ENCODE peak calls at places on chromosomes 3 and 15, in six cellular contexts. One of them, this sample, is unnamed. For H3K36me3, the result is how much of the 10 kb centered on the place peaks cover.

GRCh38 chr3:15325228-15325627 is 7.2 kb downstream of the SH3BP5 start:
- DNase-seq in left ventricle myocardium inferior: no peak
- DNase-seq in heart left ventricle: no peak
- DNase-seq in CD8-positive, alpha-beta memory T cell: no peak
- DNase-seq in GM23338: peak
- DNase-seq in tibial nerve: no peak
- DNase-seq in this sample: no peak

GRCh38 chr15:95134306-95135100 is 903.1 kb downstream of the MCTP2 start:
- DNase-seq in left ventricle myocardium inferior: no peak
- DNase-seq in heart left ventricle: no peak
- DNase-seq in CD8-positive, alpha-beta memory T cell: no peak
- DNase-seq in GM23338: no peak
- DNase-seq in tibial nerve: no peak
- DNase-seq in this sample: no peak

GRCh38 chr3:194500198-194500597 is 13.4 kb upstream of the ATP13A3 start:
- DNase-seq in left ventricle myocardium inferior: no peak
- DNase-seq in heart left ventricle: no peak
- DNase-seq in CD8-positive, alpha-beta memory T cell: no peak
- DNase-seq in GM23338: no peak
- DNase-seq in tibial nerve: no peak
- DNase-seq in this sample: no peak

GRCh38 chr15:68650901-68651709 is 72.3 kb downstream of the CORO2B start:
- DNase-seq in left ventricle myocardium inferior: no peak
- DNase-seq in heart left ventricle: peak
- DNase-seq in CD8-positive, alpha-beta memory T cell: no peak
- DNase-seq in GM23338: peak
- DNase-seq in tibial nerve: peak
- DNase-seq in this sample: peak

GRCh38 chr3:134463676-134464611 is 21.8 kb downstream of the ANAPC13 start:
- DNase-seq in left ventricle myocardium inferior: peak
- DNase-seq in heart left ventricle: peak
- DNase-seq in CD8-positive, alpha-beta memory T cell: no peak
- DNase-seq in GM23338: peak
- DNase-seq in tibial nerve: peak
- DNase-seq in this sample: peak

GRCh38 chr3:52453496-52454234 is at the start of gene TNNC1:
- DNase-seq in left ventricle myocardium inferior: peak
- DNase-seq in heart left ventricle: peak
- DNase-seq in CD8-positive, alpha-beta memory T cell: no peak
- DNase-seq in GM23338: peak
- DNase-seq in tibial nerve: no peak
- DNase-seq in this sample: no peak

GRCh38 chr3:164004205-164004604 is 1074.1 kb downstream of the SI start:
- DNase-seq in left ventricle myocardium inferior: no peak
- DNase-seq in heart left ventricle: no peak
- DNase-seq in CD8-positive, alpha-beta memory T cell: no peak
- DNase-seq in GM23338: peak
- DNase-seq in tibial nerve: no peak
- DNase-seq in this sample: no peak

GRCh38 chr3:61371123-61371522 is 119.9 kb upstream of the FHIT start:
- DNase-seq in left ventricle myocardium inferior: no peak
- DNase-seq in heart left ventricle: no peak
- DNase-seq in CD8-positive, alpha-beta memory T cell: no peak
- DNase-seq in GM23338: peak
- DNase-seq in tibial nerve: no peak
- DNase-seq in this sample: no peak

GRCh38 chr3:67516496-67516895 is 137.9 kb downstream of the SUCLG2 start:
- DNase-seq in left ventricle myocardium inferior: no peak
- DNase-seq in heart left ventricle: no peak
- DNase-seq in CD8-positive, alpha-beta memory T cell: no peak
- DNase-seq in GM23338: no peak
- DNase-seq in tibial nerve: no peak
- DNase-seq in this sample: no peak

GRCh38 chr3:120743081-120743365 is 479 bp downstream of the GTF2E1 start:
- DNase-seq in left ventricle myocardium inferior: no peak
- DNase-seq in heart left ventricle: no peak
- DNase-seq in CD8-positive, alpha-beta memory T cell: no peak
- DNase-seq in GM23338: no peak
- DNase-seq in tibial nerve: no peak
- DNase-seq in this sample: no peak

GRCh38 chr3:50515565-50516047 is 12.2 kb upstream of the CACNA2D2 start:
- DNase-seq in left ventricle myocardium inferior: peak
- DNase-seq in heart left ventricle: no peak
- DNase-seq in CD8-positive, alpha-beta memory T cell: no peak
- DNase-seq in GM23338: peak
- DNase-seq in tibial nerve: no peak
- DNase-seq in this sample: no peak

GRCh38 chr15:36886135-36887011 is 214.0 kb downstream of the MEIS2 start:
- DNase-seq in left ventricle myocardium inferior: no peak
- DNase-seq in heart left ventricle: no peak
- DNase-seq in CD8-positive, alpha-beta memory T cell: no peak
- DNase-seq in GM23338: peak
- DNase-seq in tibial nerve: no peak
- DNase-seq in this sample: no peak

GRCh38 chr3:51937611-51938450 is 3.9 kb downstream of the RRP9 start:
- DNase-seq in left ventricle myocardium inferior: no peak
- DNase-seq in heart left ventricle: no peak
- DNase-seq in CD8-positive, alpha-beta memory T cell: no peak
- DNase-seq in GM23338: no peak
- DNase-seq in tibial nerve: no peak
- DNase-seq in this sample: no peak

GRCh38 chr3:55912880-55913279 is 425.8 kb upstream of the WNT5A start:
- DNase-seq in left ventricle myocardium inferior: no peak
- DNase-seq in heart left ventricle: no peak
- DNase-seq in CD8-positive, alpha-beta memory T cell: no peak
- DNase-seq in GM23338: no peak
- DNase-seq in tibial nerve: no peak
- DNase-seq in this sample: no peak

GRCh38 chr3:107913671-107914070 is 177.2 kb downstream of the CD47 start:
- DNase-seq in left ventricle myocardium inferior: no peak
- DNase-seq in heart left ventricle: no peak
- DNase-seq in CD8-positive, alpha-beta memory T cell: no peak
- DNase-seq in GM23338: no peak
- DNase-seq in tibial nerve: no peak
- DNase-seq in this sample: no peak

GRCh38 chr3:127680790-127681189 is 8.0 kb downstream of the ABTB1 start:
- DNase-seq in left ventricle myocardium inferior: peak
- DNase-seq in heart left ventricle: peak
- DNase-seq in CD8-positive, alpha-beta memory T cell: no peak
- DNase-seq in GM23338: no peak
- DNase-seq in tibial nerve: peak
- DNase-seq in this sample: peak

GRCh38 chr3:195068045-195068444 is 202.9 kb downstream of the XXYLT1 start:
- DNase-seq in left ventricle myocardium inferior: no peak
- DNase-seq in heart left ventricle: no peak
- DNase-seq in CD8-positive, alpha-beta memory T cell: no peak
- DNase-seq in GM23338: no peak
- DNase-seq in tibial nerve: no peak
- DNase-seq in this sample: no peak

GRCh38 chr3:143627336-143627735 is 220.9 kb downstream of the SLC9A9 start:
- DNase-seq in left ventricle myocardium inferior: no peak
- DNase-seq in heart left ventricle: no peak
- DNase-seq in CD8-positive, alpha-beta memory T cell: no peak
- DNase-seq in GM23338: no peak
- DNase-seq in tibial nerve: no peak
- DNase-seq in this sample: no peak

GRCh38 chr3:49751501-49751900 is 27.8 kb upstream of the GMPPB start:
- DNase-seq in left ventricle myocardium inferior: no peak
- DNase-seq in heart left ventricle: no peak
- DNase-seq in CD8-positive, alpha-beta memory T cell: no peak
- DNase-seq in GM23338: no peak
- DNase-seq in tibial nerve: no peak
- DNase-seq in this sample: no peak

GRCh38 chr3:143963946-143964345 is 7.7 kb upstream of the DIPK2A start:
- DNase-seq in left ventricle myocardium inferior: no peak
- DNase-seq in heart left ventricle: no peak
- DNase-seq in CD8-positive, alpha-beta memory T cell: no peak
- DNase-seq in GM23338: no peak
- DNase-seq in tibial nerve: no peak
- DNase-seq in this sample: no peak

GRCh38 chr3:110198717-110199587 is 861.6 kb upstream of the DPPA4 start:
- DNase-seq in left ventricle myocardium inferior: no peak
- DNase-seq in heart left ventricle: no peak
- DNase-seq in CD8-positive, alpha-beta memory T cell: no peak
- DNase-seq in GM23338: no peak
- DNase-seq in tibial nerve: peak
- DNase-seq in this sample: no peak

GRCh38 chr3:47588053-47588452 is 9.4 kb upstream of the CSPG5 start:
- DNase-seq in left ventricle myocardium inferior: no peak
- DNase-seq in heart left ventricle: no peak
- DNase-seq in CD8-positive, alpha-beta memory T cell: no peak
- DNase-seq in GM23338: no peak
- DNase-seq in tibial nerve: no peak
- DNase-seq in this sample: no peak
- H3K36me3 ChIP-seq in left ventricle myocardium inferior: half or more
- H3K36me3 ChIP-seq in heart left ventricle: under half
- H3K36me3 ChIP-seq in CD8-positive, alpha-beta memory T cell: under half
- H3K36me3 ChIP-seq in GM23338: under half
- H3K36me3 ChIP-seq in tibial nerve: half or more
- H3K36me3 ChIP-seq in this sample: under half

GRCh38 chr15:40828447-40829036 is at the start of gene PPP1R14D:
- DNase-seq in left ventricle myocardium inferior: no peak
- DNase-seq in heart left ventricle: no peak
- DNase-seq in CD8-positive, alpha-beta memory T cell: no peak
- DNase-seq in GM23338: no peak
- DNase-seq in tibial nerve: no peak
- DNase-seq in this sample: no peak
- H3K4me3 ChIP-seq in left ventricle myocardium inferior: no peak
- H3K4me3 ChIP-seq in heart left ventricle: no peak
- H3K4me3 ChIP-seq in CD8-positive, alpha-beta memory T cell: no peak
- H3K4me3 ChIP-seq in GM23338: no peak
- H3K4me3 ChIP-seq in tibial nerve: no peak
- H3K4me3 ChIP-seq in this sample: no peak

DNA sequence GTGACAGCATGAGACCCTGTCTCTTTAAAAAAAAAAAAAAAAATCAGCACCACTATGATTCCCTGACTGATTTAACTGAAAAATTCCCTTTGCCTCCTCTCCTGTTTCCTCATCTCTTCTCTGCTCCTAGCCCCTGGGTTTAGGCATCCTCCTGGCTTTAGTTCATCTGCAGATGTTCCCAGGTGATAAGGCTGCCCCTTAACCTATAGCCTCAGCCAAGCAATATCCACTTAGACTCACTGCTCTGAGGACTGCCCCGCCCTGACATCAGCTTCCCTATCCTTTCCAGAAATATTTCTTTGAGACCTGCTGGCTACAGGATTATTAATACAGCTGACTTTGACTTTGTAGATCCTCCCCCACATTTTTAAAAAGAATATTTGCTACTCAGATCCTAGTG is 39.4 kb upstream of the HACD2 start:
- DNase-seq in left ventricle myocardium inferior: no peak
- DNase-seq in heart left ventricle: no peak
- DNase-seq in CD8-positive, alpha-beta memory T cell: no peak
- DNase-seq in GM23338: no peak
- DNase-seq in tibial nerve: no peak
- DNase-seq in this sample: no peak
- H3K27ac ChIP-seq in left ventricle myocardium inferior: no peak
- H3K27ac ChIP-seq in heart left ventricle: no peak
- H3K27ac ChIP-seq in CD8-positive, alpha-beta memory T cell: no peak
- H3K27ac ChIP-seq in GM23338: no peak
- H3K27ac ChIP-seq in tibial nerve: no peak
- H3K27ac ChIP-seq in this sample: no peak

GRCh38 chr15:92914768-92915221 is 14.7 kb downstream of the CHD2 start:
- DNase-seq in left ventricle myocardium inferior: no peak
- DNase-seq in heart left ventricle: no peak
- DNase-seq in CD8-positive, alpha-beta memory T cell: peak
- DNase-seq in GM23338: no peak
- DNase-seq in tibial nerve: no peak
- DNase-seq in this sample: no peak
- H3K36me3 ChIP-seq in left ventricle myocardium inferior: under half
- H3K36me3 ChIP-seq in heart left ventricle: under half
- H3K36me3 ChIP-seq in CD8-positive, alpha-beta memory T cell: under half
- H3K36me3 ChIP-seq in GM23338: under half
- H3K36me3 ChIP-seq in tibial nerve: under half
- H3K36me3 ChIP-seq in this sample: under half

DNA sequence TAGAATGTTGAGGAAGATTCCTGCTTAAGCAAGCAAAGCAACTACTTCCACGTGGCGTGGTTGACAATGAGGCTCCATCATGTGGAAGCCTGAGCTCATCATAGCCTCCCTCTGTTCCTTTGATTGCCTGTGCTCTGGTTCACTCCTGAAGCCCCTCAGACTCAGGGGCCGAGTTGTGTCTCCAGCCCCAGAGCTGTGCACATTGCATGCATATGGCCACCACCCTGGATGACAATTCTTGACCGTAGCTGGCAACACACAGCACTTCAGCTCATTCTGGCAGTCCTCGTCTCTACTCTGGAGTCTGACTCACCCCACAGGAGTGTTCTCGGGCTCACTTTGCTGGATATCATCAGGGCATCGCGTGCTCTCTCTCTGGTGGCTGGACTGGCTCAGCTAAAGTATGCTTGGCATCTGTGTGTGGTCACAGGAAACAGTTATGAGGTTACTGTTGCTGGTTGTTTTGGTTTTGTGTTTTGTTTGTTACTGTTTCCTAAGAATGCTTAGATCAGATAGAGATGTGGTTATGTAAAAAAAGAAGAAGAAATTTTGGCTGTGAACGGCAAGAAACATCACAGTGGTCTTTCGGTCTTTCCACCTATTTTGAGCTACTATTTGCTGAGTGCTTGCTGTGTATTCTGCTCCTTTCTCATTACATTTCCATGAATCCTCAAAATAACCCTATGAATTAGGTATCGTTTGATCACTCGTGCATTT is 41.6 kb upstream of the MRPS22 start:
- DNase-seq in left ventricle myocardium inferior: peak
- DNase-seq in heart left ventricle: no peak
- DNase-seq in CD8-positive, alpha-beta memory T cell: no peak
- DNase-seq in GM23338: no peak
- DNase-seq in tibial nerve: no peak
- DNase-seq in this sample: no peak
- H3K4me3 ChIP-seq in left ventricle myocardium inferior: no peak
- H3K4me3 ChIP-seq in heart left ventricle: no peak
- H3K4me3 ChIP-seq in CD8-positive, alpha-beta memory T cell: no peak
- H3K4me3 ChIP-seq in GM23338: no peak
- H3K4me3 ChIP-seq in tibial nerve: no peak
- H3K4me3 ChIP-seq in this sample: no peak

GRCh38 chr3:42080452-42080872 is 10.7 kb upstream of the TRAK1 start:
- DNase-seq in left ventricle myocardium inferior: no peak
- DNase-seq in heart left ventricle: peak
- DNase-seq in CD8-positive, alpha-beta memory T cell: no peak
- DNase-seq in GM23338: no peak
- DNase-seq in tibial nerve: no peak
- DNase-seq in this sample: no peak
- H3K27ac ChIP-seq in left ventricle myocardium inferior: peak
- H3K27ac ChIP-seq in heart left ventricle: peak
- H3K27ac ChIP-seq in CD8-positive, alpha-beta memory T cell: no peak
- H3K27ac ChIP-seq in GM23338: peak
- H3K27ac ChIP-seq in tibial nerve: peak
- H3K27ac ChIP-seq in this sample: no peak

This sample was measured in pancreas.